ENCODE peak calls at places on chromosomes 2 and 18, in eight cellular contexts. A is psoas muscle; M is activated CD8-positive, alpha-beta T cell treated with anti-CD3 and anti-CD28 coated beads for 36 hours; C is upper lobe of left lung; B is cardiac fibroblast; Q is B cell; H is adrenal gland; D is nephron progenitor cell. E is an unnamed sample.

GRCh38 chr2:232502901-232503791 is 15.5 kb upstream of the ECEL1 start:
- DNase-seq in B (peak; percentile 16), Q (peak; percentile 57), D (peak; percentile 72), M (peak; percentile 50), H (peak; percentile 46), C (peak; percentile 85), A (no peak), E (peak; percentile 84)

GRCh38 chr2:11397513-11397912 is 53.1 kb upstream of the ROCK2 start:
- DNase-seq in D (no peak), A (no peak), H (no peak), C (no peak), Q (no peak), M (no peak), B (no peak), E (no peak)

GRCh38 chr18:24273596-24273995 is 124.0 kb downstream of the OSBPL1A start:
- DNase-seq in C (no peak), B (peak; percentile 24), A (no peak), H (peak; percentile 32), D (no peak), M (no peak), Q (no peak), E (no peak)

GRCh38 chr2:107730898-107731297 is 95.8 kb upstream of the RGPD4 start:
- DNase-seq in D (no peak), B (peak; percentile 1), Q (no peak), M (no peak), C (no peak), A (no peak), H (no peak), E (no peak)

GRCh38 chr2:20796374-20796791 is 26.5 kb downstream of the LDAH start:
- DNase-seq in D (no peak), Q (no peak), M (no peak), A (no peak), H (peak; percentile 44), C (no peak), B (peak; percentile 68), E (no peak)

GRCh38 chr18:62399306-62399705 is 74.2 kb downstream of the TNFRSF11A start:
- DNase-seq in A (no peak), H (no peak), B (no peak), D (no peak), M (no peak), Q (no peak), C (no peak), E (no peak)

GRCh38 chr2:71071681-71072398 is 3.4 kb downstream of the NAGK start:
- DNase-seq in A (no peak), B (no peak), H (no peak), C (no peak), M (peak; percentile 74), Q (peak; percentile 90), D (no peak), E (no peak)

GRCh38 chr2:238875531-238876231 is 27.8 kb downstream of the TWIST2 start:
- DNase-seq in M (no peak), C (no peak), H (no peak), Q (no peak), D (no peak), A (no peak), B (no peak), E (no peak)

GRCh38 chr2:97011977-97012569 is 25.7 kb upstream of the FAM178B start:
- DNase-seq in B (peak; percentile 82), H (no peak), A (no peak), C (no peak), D (no peak), Q (peak; percentile 70), M (peak; percentile 35), E (no peak)

GRCh38 chr2:196925445-196925767 is 1.1 kb downstream of the PGAP1 start:
- DNase-seq in B (peak; percentile 36), D (no peak), Q (no peak), H (no peak), A (no peak), M (no peak), C (no peak), E (no peak)

GRCh38 chr2:20485612-20485926 is 38.7 kb downstream of the RHOB start:
- DNase-seq in Q (no peak), B (no peak), H (no peak), D (no peak), A (no peak), C (no peak), M (no peak), E (no peak)

GRCh38 chr2:237922641-237923361 is 44.0 kb upstream of the UBE2F start:
- DNase-seq in B (no peak), H (no peak), C (no peak), M (peak; percentile 26), D (no peak), Q (no peak), A (no peak), E (no peak)

GRCh38 chr2:121254748-121255147 is 30.3 kb downstream of the TFCP2L1 start:
- DNase-seq in M (no peak), C (no peak), H (no peak), B (no peak), Q (no peak), D (no peak), A (no peak), E (no peak)

GRCh38 chr2:213015387-213016165 is 135.8 kb downstream of the IKZF2 start:
- DNase-seq in A (no peak), M (peak; percentile 87), H (no peak), B (no peak), Q (peak; percentile 49), C (no peak), D (no peak), E (no peak)

GRCh38 chr2:29013046-29013780 is 32.1 kb downstream of the TOGARAM2 start:
- DNase-seq in A (no peak), Q (no peak), H (no peak), C (no peak), D (no peak), M (no peak), B (peak; percentile 42), E (no peak)

GRCh38 chr18:3709166-3709565 is 259.2 kb downstream of the TGIF1 start:
- DNase-seq in M (no peak), Q (no peak), D (no peak), C (no peak), A (no peak), H (no peak), B (no peak), E (no peak)

GRCh38 chr2:82837588-82838304 is 1621.3 kb downstream of the SUCLG1 start:
- DNase-seq in A (no peak), Q (no peak), C (no peak), B (peak; percentile 89), M (no peak), D (no peak), H (no peak), E (no peak)

GRCh38 chr2:20452551-20452950 is 5.7 kb downstream of the RHOB start:
- DNase-seq in B (peak; percentile 83), A (no peak), C (no peak), H (no peak), Q (no peak), M (no peak), D (no peak), E (no peak)

GRCh38 chr2:45825001-45825651 is 173.7 kb downstream of the PRKCE start:
- DNase-seq in D (no peak), H (no peak), A (no peak), M (no peak), C (no peak), Q (no peak), B (no peak), E (no peak)

DNA sequence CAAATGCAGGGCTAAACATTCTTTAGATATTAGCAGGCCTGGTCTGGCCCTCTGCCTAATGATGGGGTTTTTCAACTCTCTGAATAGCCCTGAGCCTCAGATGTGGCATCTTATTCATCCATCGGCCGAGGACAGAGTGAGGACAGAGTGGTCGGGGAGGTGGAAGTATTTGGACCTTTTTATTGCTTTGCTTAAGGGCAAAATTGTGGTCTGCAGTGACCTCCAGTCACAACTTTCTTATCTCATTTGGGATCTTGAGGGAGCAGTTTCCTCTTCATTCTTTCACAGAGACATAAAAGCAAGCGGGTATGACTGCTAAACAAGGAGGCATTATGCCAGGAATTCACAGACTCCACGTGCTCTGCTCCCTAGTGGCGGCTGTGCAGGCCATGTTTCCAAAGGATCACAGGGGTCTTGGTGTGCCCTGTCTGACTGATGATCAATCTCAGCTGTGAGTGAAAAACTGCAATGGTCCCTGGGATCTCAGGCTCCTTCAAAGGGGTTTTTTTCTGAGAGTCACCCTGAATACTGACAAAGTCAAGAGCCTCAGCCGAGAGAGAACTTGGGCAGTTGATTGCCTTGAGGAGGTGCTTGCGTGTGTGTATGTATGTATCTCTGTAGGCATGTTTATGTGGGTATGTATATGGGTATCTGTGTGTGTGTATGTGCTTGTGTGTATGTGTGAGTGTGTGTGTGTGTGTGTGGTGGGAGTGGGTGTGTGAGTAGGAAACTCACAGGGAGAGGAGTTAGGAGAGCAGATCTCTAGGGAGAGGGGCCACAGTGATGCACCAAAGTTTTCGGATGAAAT is 47.6 kb downstream of the RAPGEF4 start:
- DNase-seq in A (no peak), D (peak; percentile 50), H (peak; percentile 43), B (peak; percentile 86), Q (no peak), C (no peak), M (no peak), E (no peak)
- TF ChIP-seq CTCF in A (no peak), D (no peak), H (no peak), B (no peak), Q (no peak), C (no peak), M (no peak), E (no peak)

DNA sequence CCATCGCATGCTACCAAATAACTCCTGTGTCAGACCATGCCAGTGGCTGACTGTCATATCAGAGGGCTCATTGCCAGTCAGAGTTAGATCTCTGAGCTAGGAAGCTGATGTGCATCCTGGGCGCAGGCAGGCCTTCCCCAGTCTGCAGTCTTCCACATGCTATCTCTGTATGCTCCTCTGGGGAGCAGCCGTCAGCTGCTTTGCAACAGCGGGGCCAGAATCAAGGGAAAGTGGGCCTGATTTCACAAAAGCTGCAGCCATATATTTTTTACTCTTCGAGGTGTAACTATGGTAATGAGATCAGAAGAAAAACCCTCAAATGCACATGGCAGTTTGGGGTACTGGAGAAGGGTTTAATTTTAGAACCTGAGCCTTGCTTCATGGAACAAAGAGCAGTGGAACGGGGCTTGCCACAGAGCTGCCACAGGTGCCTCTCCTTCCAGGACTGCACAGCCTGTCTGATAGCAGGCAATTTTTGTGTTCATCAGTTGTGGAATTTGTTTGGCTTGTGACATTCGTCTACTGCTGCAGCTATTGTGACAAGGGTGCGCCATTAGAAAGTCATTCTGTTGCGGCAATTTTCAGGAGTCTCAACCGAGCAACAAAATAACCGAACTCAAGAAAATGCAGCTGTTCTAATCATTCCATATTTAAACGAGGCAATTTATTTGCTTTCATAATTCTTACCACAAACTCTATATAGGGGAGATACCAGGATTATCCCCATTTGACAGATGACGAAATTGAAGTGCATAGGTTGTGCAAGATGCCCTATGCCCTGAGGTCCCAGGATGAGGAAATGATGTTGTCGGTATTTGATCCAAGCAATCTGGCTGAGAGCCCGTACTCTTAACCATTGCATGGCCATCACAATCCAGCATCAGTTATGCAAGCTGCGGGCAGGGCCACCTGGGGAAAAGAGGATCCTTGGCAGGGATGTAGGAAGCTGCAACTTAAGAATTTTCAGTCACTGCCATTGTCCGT is 109.6 kb upstream of the CYRIA start:
- DNase-seq in D (peak; percentile 20), M (no peak), A (no peak), H (no peak), C (no peak), B (peak; percentile 11), Q (no peak), E (peak; percentile 51)
- TF ChIP-seq CTCF in D (peak; percentile 41), M (no peak), A (no peak), H (no peak), C (no peak), B (peak; percentile 26), Q (no peak), E (peak; percentile 11)

GRCh38 chr2:4763009-4763408 is 929.2 kb upstream of the SOX11 start:
- DNase-seq in C (no peak), B (no peak), D (peak; percentile 56), M (peak; percentile 21), H (peak; percentile 39), A (no peak), Q (peak; percentile 2), E (peak; percentile 78)
- TF ChIP-seq CTCF in C (peak; percentile 10), B (no peak), D (peak; percentile 68), M (no peak), H (no peak), A (no peak), Q (no peak), E (peak; percentile 61)

GRCh38 chr2:195404650-195405049 is 252.4 kb upstream of the SLC39A10 start:
- DNase-seq in H (no peak), D (no peak), A (no peak), Q (peak; percentile 25), C (no peak), M (peak; percentile 33), B (peak; percentile 18), E (no peak)
- TF ChIP-seq CTCF in H (no peak), D (no peak), A (no peak), Q (peak; percentile 7), C (no peak), M (no peak), B (no peak), E (no peak)

E was measured in glutamatergic neuron.